ENCODE peak calls at places on chromosomes 12 and 14, in four cellular contexts. S, Q, E and K are unnamed samples.

GRCh38 chr12:104603545-104603973 is 146.8 kb downstream of the CHST11 start:
- DNase-seq in S (peak; percentile 61), Q (no peak), E (no peak), K (no peak)

GRCh38 chr14:93133476-93133875 is 17.8 kb upstream of the ITPK1 start:
- DNase-seq in S (peak; percentile 33), Q (no peak), E (no peak), K (no peak)

GRCh38 chr14:59811850-59812249 is 58.7 kb downstream of the RTN1 start:
- DNase-seq in S (no peak), Q (no peak), E (no peak), K (peak; percentile 76)

GRCh38 chr12:99600388-99600787 is 47.2 kb upstream of the GARIN6 start:
- DNase-seq in S (no peak), Q (no peak), E (no peak), K (no peak)

GRCh38 chr14:64190974-64191502 is 103.1 kb downstream of the ESR2 start:
- DNase-seq in S (peak; percentile 42), Q (no peak), E (no peak), K (no peak)

GRCh38 chr12:3748620-3749019 is 4.3 kb downstream of the CRACR2A start:
- DNase-seq in S (no peak), Q (peak; percentile 21), E (no peak), K (no peak)

GRCh38 chr12:93156091-93156490 is 221.6 kb upstream of the NUDT4 start:
- DNase-seq in S (no peak), Q (no peak), E (no peak), K (no peak)

GRCh38 chr12:8860165-8860961 is 37.9 kb downstream of the A2ML1 start:
- DNase-seq in S (peak; percentile 54), Q (peak; percentile 84), E (peak; percentile 63), K (peak; percentile 91)

GRCh38 chr14:98144964-98145363 is 1127.0 kb downstream of the BCL11B start:
- DNase-seq in S (no peak), Q (no peak), E (no peak), K (no peak)

GRCh38 chr14:101120636-101121398 is 217.3 kb upstream of the RTL1 start:
- DNase-seq in S (no peak), Q (peak; percentile 24), E (peak; percentile 35), K (no peak)

GRCh38 chr12:128817115-128818015 is 6.4 kb downstream of the SLC15A4 start:
- DNase-seq in S (peak; percentile 55), Q (no peak), E (no peak), K (peak; percentile 68)

GRCh38 chr12:2268478-2269286 is 215.9 kb downstream of the CACNA1C start:
- DNase-seq in S (peak; percentile 81), Q (no peak), E (no peak), K (peak; percentile 38)

GRCh38 chr12:96198970-96199369 is 4.8 kb downstream of the ELK3 start:
- DNase-seq in S (peak; percentile 96), Q (no peak), E (no peak), K (no peak)

GRCh38 chr14:68027276-68027675 is 207.7 kb downstream of the RAD51B start:
- DNase-seq in S (peak; percentile 30), Q (no peak), E (no peak), K (no peak)

GRCh38 chr14:101019974-101020710 is 116.6 kb upstream of the RTL1 start:
- DNase-seq in S (no peak), Q (peak; percentile 9), E (peak; percentile 8), K (no peak)

GRCh38 chr14:90815817-90816662 is at the start of gene TTC7B:
- DNase-seq in S (peak; percentile 24), Q (peak; percentile 60), E (peak; percentile 77), K (peak; percentile 39)

GRCh38 chr12:27843714-27844245 is 63.7 kb upstream of the MANSC4 start:
- DNase-seq in S (peak; percentile 84), Q (no peak), E (no peak), K (peak; percentile 13)

GRCh38 chr12:58895053-58895452 is 25.3 kb downstream of the LRIG3 start:
- DNase-seq in S (no peak), Q (no peak), E (no peak), K (no peak)

GRCh38 chr14:65949711-65950516 is 536.3 kb upstream of the CCDC196 start:
- DNase-seq in S (peak; percentile 12), Q (no peak), E (no peak), K (peak; percentile 20)
- H4K5ac ChIP-seq in S (no peak overlapping the region), Q (no peak overlapping the region), E (no peak overlapping the region), K (no peak overlapping the region)

DNA sequence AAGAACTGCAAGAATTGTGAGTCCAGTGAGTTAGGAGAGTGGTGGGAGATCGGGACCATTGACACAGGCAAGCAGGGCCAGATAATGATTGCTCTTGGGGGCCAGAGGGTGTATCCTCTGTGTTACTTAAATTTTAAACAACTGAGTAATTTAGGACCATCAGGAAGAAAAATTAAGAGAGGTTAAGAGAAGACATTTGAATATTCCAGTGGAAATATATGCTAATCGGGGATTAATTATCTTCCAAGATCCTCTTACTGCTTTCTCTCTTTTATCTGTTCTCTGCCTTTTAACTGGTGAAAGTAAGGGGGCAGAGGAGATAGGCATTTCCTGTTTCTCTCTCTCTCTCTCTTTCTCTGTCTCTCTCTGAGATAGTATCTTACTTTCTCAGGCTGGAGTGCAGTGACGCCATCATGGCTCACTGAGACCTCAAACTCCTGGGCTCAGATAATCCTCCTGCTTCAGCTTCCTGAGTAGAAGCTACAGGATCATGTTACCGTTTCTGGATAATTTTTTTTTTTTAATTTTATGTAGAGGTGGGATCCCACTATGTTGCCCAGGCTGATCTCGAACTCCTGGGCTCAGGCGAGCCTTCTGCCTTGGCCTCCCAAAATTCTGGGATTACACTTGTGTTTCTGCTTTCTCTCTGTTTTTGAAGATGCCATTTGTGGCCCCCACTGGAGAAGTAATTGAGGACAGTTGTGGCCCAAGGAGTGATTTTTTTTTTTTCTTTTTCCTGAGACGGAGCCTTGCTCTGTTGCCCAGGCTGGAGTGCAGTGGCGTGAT is 85.1 kb downstream of the DIP2B start:
- DNase-seq in S (peak; percentile 97), Q (no peak), E (no peak), K (peak; percentile 86)
- H3K4ac ChIP-seq in S (peak overlapping the region; percentile 86), Q (no peak overlapping the region), E (no peak overlapping the region), K (no peak overlapping the region)

GRCh38 chr12:48556631-48557030 is 13.2 kb downstream of the LALBA start:
- DNase-seq in S (no peak), Q (peak; percentile 54), E (no peak), K (no peak)
- H4K5ac ChIP-seq in S (no peak overlapping the region), Q (no peak overlapping the region), E (no peak overlapping the region), K (no peak overlapping the region)

GRCh38 chr12:6183689-6184441 is 16.3 kb upstream of the CD9 start:
- DNase-seq in S (peak; percentile 81), Q (no peak), E (no peak), K (no peak)
- H3K4ac ChIP-seq in S (peak overlapping the region; percentile 84), Q (no peak overlapping the region), E (no peak overlapping the region), K (no peak overlapping the region)

GRCh38 chr12:109267361-109267760 is 41.7 kb downstream of the FOXN4 start:
- DNase-seq in S (no peak), Q (no peak), E (no peak), K (no peak)
- H4K5ac ChIP-seq in S (no peak overlapping the region), Q (no peak overlapping the region), E (no peak overlapping the region), K (no peak overlapping the region)

GRCh38 chr12:51926718-51927117 is 19.4 kb downstream of the ACVRL1 start:
- DNase-seq in S (peak; percentile 42), Q (peak; percentile 74), E (no peak), K (peak; percentile 77)
- H3K4ac ChIP-seq in S (peak overlapping the region; percentile 45), Q (no peak overlapping the region), E (no peak overlapping the region), K (no peak overlapping the region)

DNA sequence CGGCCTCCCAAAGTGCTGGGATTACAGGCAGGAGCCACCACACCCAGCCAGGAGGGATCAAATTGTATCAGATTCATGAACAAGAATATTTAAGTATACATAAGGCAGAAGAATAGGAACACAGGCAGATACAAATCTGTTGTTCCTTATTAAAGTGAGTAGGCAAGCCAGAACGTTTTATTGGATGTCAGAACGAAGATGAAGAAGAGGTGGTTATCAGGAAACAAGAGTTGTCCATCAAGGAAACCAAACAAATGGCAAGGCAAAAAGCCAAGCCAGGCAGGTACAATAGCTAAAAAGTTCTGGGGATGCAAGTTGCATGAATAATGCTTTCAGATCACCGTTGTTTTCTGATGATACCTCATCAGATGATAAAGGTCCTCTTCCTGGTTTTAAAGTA is 31.1 kb upstream of the BAZ1A start:
- DNase-seq in S (no peak), Q (no peak), E (no peak), K (no peak)
- H4K5ac ChIP-seq in S (no peak overlapping the region), Q (no peak overlapping the region), E (no peak overlapping the region), K (no peak overlapping the region)

GRCh38 chr14:75752907-75753594 is 92.0 kb downstream of the TTLL5 start:
- DNase-seq in S (peak; percentile 42), Q (no peak), E (no peak), K (no peak)
- H3K4ac ChIP-seq in S (no peak overlapping the region), Q (no peak overlapping the region), E (no peak overlapping the region), K (no peak overlapping the region)

GRCh38 chr14:25007832-25008231 is 42.1 kb downstream of the STXBP6 start:
- DNase-seq in S (no peak), Q (no peak), E (no peak), K (no peak)

GRCh38 chr14:25009891-25010290 is 40.1 kb downstream of the STXBP6 start:
- DNase-seq in S (peak; percentile 39), Q (no peak), E (no peak), K (peak; percentile 95)

GRCh38 chr14:25006961-25007795 is 42.8 kb downstream of the STXBP6 start:
- DNase-seq in S (peak; percentile 95), Q (no peak), E (no peak), K (peak; percentile 31)

GRCh38 chr14:25011095-25011494 is 38.9 kb downstream of the STXBP6 start:
- DNase-seq in S (no peak), Q (no peak), E (no peak), K (no peak)

DNA sequence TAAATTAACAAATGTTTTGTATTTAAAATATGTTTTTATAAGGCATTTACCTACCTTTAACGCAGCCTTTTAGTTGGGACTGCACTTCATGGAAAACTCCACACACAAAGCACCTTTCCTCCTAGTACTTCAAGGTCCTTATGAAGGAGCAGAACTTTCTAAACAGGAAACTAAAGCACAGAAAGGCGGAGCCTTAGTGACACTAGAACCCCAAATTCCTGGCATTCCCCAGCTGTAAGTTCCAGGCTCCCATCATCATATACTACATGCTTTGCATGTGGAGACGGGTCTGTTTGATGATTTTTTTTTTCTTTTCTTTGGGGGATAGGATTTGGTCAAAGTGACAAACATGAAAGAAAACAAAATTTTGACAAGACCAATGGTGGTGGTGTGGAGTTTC is 39.5 kb downstream of the STXBP6 start:
- DNase-seq in S (no peak), Q (no peak), E (no peak), K (peak; percentile 68)
- H4K5ac ChIP-seq in S (no peak overlapping the region), Q (no peak overlapping the region), E (no peak overlapping the region), K (no peak overlapping the region)